ENCODE peak calls at places on chromosomes 2 and 18, in five cellular contexts. C, Y, Q, U and O are unnamed samples.

GRCh38 chr2:59654753-59655152 is 898.7 kb downstream of the BCL11A start:
- ATAC-seq in U (peak), Y (no peak), Q (no peak), C (no peak), O (no peak)

GRCh38 chr2:15588329-15588919 is 3.2 kb upstream of the DDX1 start:
- ATAC-seq in Y (no peak), Q (no peak), C (no peak), U (no peak), O (no peak)

GRCh38 chr2:71962350-71962749 is 185.3 kb downstream of the CYP26B1 start:
- ATAC-seq in Y (no peak), C (no peak), Q (no peak), U (no peak), O (no peak)

GRCh38 chr2:176584333-176584732 is 315.1 kb downstream of the MTX2 start:
- ATAC-seq in U (no peak), Q (no peak), C (no peak), Y (no peak), O (no peak)

GRCh38 chr2:73976803-73977202 is 7.9 kb upstream of the TET3 start:
- ATAC-seq in U (no peak), Y (no peak), Q (no peak), C (no peak), O (no peak)

GRCh38 chr2:127413200-127413599 is 5.0 kb upstream of the PROC start:
- ATAC-seq in C (no peak), U (no peak), Y (no peak), Q (no peak), O (no peak)

GRCh38 chr18:77702686-77703085 is 453.0 kb downstream of the GALR1 start:
- ATAC-seq in Q (no peak), Y (no peak), U (no peak), C (no peak), O (no peak)

GRCh38 chr2:182763311-182763912 is 47.4 kb downstream of the DNAJC10 start:
- ATAC-seq in U (peak), Y (no peak), Q (no peak), C (peak), O (no peak)

GRCh38 chr2:23452853-23453420 is 68.0 kb downstream of the KLHL29 start:
- ATAC-seq in Q (no peak), U (peak), C (peak), Y (no peak), O (peak)

GRCh38 chr2:218781691-218782528 is at the start of gene CYP27A1:
- ATAC-seq in Q (no peak), Y (peak), U (peak), C (peak), O (peak)

GRCh38 chr2:169476459-169476858 is 2.8 kb upstream of the BBS5 start:
- ATAC-seq in U (no peak), Y (no peak), C (no peak), Q (no peak), O (no peak)

GRCh38 chr2:169478745-169479256 is 493 bp upstream of the BBS5 start:
- ATAC-seq in Y (no peak), U (no peak), C (no peak), Q (no peak), O (peak)

GRCh38 chr2:169478339-169478738 is 955 bp upstream of the BBS5 start:
- ATAC-seq in U (peak), C (no peak), Q (no peak), Y (peak), O (peak)

GRCh38 chr2:169480079-169480465 is 778 bp downstream of the BBS5 start:
- ATAC-seq in Q (no peak), C (no peak), Y (no peak), U (no peak), O (no peak)

GRCh38 chr2:169479257-169480078 is at the start of gene BBS5:
- ATAC-seq in C (peak), Y (peak), U (peak), Q (peak), O (peak)
- H3K27ac ChIP-seq in C (peak), Y (peak), U (peak), Q (no peak), O (peak)

DNA sequence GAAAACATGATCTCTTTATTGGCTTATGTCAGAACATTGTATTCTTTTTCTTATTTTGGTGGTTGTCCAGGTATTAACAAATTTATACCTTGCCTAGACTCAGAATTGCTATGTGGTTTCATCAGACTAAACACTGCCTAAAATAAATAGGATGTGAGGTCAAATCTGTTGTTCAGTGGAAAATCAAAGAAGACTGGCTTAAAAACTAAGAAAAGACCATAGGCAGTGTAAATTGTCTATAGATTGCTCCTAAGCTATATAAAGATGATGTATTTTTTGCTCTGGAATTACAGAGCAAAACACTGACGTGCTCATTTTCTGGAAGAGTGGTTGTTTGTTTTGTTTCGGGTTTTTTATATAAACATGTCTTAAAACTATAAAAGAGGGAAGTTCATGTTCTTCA is 266.1 kb downstream of the ALPK2 start:
- ATAC-seq in U (no peak), Y (no peak), C (no peak), Q (no peak), O (no peak)
- H3K27ac ChIP-seq in U (peak), Y (no peak), C (peak), Q (no peak), O (peak)

GRCh38 chr2:88538362-88538917 is 85.9 kb upstream of the FOXI3 start:
- ATAC-seq in C (no peak), U (no peak), Y (no peak), Q (no peak), O (no peak)
- H3K27ac ChIP-seq in C (no peak), U (no peak), Y (no peak), Q (no peak), O (no peak)

GRCh38 chr2:215618145-215618544 is 182.3 kb upstream of the FN1 start:
- ATAC-seq in Q (no peak), C (no peak), Y (no peak), U (no peak), O (no peak)

GRCh38 chr2:215619989-215620388 is 184.1 kb upstream of the FN1 start:
- ATAC-seq in C (no peak), U (peak), Y (no peak), Q (no peak), O (no peak)

GRCh38 chr2:215617060-215617824 is 181.4 kb upstream of the FN1 start:
- ATAC-seq in U (no peak), Y (no peak), C (no peak), Q (no peak), O (no peak)

GRCh38 chr2:215620528-215620927 is 184.7 kb upstream of the FN1 start:
- ATAC-seq in U (no peak), Q (no peak), Y (no peak), C (no peak), O (no peak)

GRCh38 chr2:215619022-215619958 is 183.4 kb upstream of the FN1 start:
- ATAC-seq in C (no peak), Y (no peak), U (no peak), Q (no peak), O (no peak)
- H3K27ac ChIP-seq in C (no peak), Y (no peak), U (no peak), Q (no peak), O (peak)

GRCh38 chr2:172830482-172830881 is 94.8 kb downstream of the RAPGEF4 start:
- ATAC-seq in Y (no peak), Q (no peak), U (no peak), C (no peak), O (no peak)

GRCh38 chr2:172823451-172823850 is 87.8 kb downstream of the RAPGEF4 start:
- ATAC-seq in Y (no peak), U (no peak), Q (no peak), C (no peak), O (no peak)

GRCh38 chr2:172829229-172829628 is 93.6 kb downstream of the RAPGEF4 start:
- ATAC-seq in C (no peak), Y (no peak), Q (no peak), U (no peak), O (no peak)

GRCh38 chr2:172822585-172822984 is 86.9 kb downstream of the RAPGEF4 start:
- ATAC-seq in Q (no peak), C (peak), Y (no peak), U (no peak), O (no peak)

GRCh38 chr2:172826522-172826921 is 90.9 kb downstream of the RAPGEF4 start:
- ATAC-seq in Q (no peak), Y (no peak), C (no peak), U (no peak), O (no peak)
- H3K27ac ChIP-seq in Q (no peak), Y (no peak), C (no peak), U (no peak), O (no peak)

GRCh38 chr2:46434851-46435273 is 44.5 kb upstream of the TMEM247 start:
- ATAC-seq in Q (no peak), U (no peak), Y (no peak), C (no peak), O (no peak)
- H3K27ac ChIP-seq in Q (no peak), U (no peak), Y (no peak), C (no peak), O (no peak)

GRCh38 chr2:60987041-60987440 is 30.5 kb upstream of the PEX13 start:
- ATAC-seq in Q (no peak), Y (no peak), C (no peak), U (no peak), O (no peak)
- H3K27ac ChIP-seq in Q (no peak), Y (no peak), C (no peak), U (no peak), O (no peak)

GRCh38 chr18:57787068-57787682 is 15.9 kb downstream of the ATP8B1 start:
- ATAC-seq in C (no peak), U (peak), Q (no peak), Y (no peak), O (no peak)
- H3K27ac ChIP-seq in C (peak), U (peak), Q (no peak), Y (no peak), O (no peak)

DNA sequence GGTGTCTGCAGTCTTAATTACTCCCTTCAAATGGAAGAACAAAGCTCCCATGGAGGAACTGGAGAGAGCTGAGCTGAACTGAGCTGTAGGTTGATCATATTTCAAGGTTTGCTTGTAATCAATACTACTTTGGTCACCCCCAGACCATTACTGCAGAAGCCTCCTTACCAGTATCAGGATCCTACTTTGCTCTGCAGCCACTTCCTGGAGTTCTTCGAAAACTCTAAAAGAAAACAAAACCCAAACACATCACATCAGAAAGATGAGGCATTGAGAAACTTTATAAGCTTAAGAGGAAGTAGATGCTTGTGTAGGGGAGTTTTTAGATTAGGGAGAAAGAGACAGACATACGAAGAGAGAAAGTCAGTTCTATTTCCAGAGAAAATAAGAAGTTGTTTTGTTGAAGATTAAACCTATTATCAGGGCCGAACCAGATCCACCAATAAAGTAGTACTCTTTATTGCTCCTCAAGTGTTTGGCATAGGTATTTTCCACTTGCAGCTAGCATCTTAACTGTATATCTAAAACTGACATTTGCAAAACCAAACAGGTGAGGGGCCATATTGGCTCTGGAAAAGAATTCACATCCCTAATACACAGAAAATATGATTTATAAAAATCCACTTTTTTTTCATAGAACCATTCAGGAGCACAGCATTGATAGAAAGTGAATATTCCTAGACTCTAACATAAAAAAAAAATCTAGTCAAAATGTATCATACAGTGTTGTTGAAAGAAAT is 166.9 kb upstream of the KLF7 start:
- ATAC-seq in Y (no peak), U (peak), C (no peak), Q (no peak), O (no peak)
- H3K27ac ChIP-seq in Y (no peak), U (no peak), C (no peak), Q (no peak), O (no peak)

DNA sequence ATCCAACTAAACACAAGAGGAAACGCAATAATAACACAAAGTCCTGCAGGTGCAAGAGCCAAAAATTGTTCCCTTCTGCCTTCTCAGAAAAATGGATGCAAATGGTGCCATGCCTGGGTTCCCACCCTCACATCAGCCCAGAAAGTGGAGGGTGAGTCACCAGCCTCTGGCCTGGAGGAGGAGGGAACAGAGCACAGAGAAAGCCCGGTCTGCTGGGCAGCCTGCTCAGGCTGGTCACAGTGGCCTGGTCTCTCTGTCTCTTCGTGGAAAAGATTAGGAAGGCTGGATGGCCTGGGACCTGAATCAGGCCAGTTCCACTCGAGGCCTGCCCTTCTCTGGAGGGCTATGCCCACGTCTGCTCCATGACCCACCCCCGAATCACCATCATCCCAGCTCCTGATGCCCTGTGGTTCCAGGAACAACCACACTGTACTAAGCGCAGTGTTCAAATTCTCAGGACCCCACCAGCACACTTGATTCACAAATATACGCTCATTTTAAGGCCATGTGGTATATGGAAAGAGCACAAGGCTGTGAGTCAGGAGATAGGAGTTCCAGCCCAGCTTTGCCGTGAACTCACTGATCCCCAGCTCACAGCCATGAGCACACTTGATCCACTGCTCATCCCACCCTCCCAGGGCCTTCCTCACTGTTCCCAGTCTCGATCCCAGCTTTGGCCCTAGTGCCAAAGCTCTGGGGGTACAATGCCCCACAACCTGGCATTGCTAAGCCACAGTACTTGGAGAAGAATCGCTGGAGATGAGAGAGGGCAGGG is 82.1 kb downstream of the ZBTB7C start:
- ATAC-seq in U (peak), C (no peak), Q (no peak), Y (no peak), O (peak)
- H3K27ac ChIP-seq in U (no peak), C (no peak), Q (no peak), Y (no peak), O (no peak)